ENCODE peak calls at places on chromosomes 4 and X, in six cellular contexts. C is neuronal stem cell, D is IMR-90, E is trophoblast cell, G is H1, W is mesenchymal stem cell. Q is an unnamed sample.

GRCh38 chr4:110119880-110120279 is 78.5 kb downstream of the ELOVL6 start:
- DNase-seq in E (peak; percentile 94), C (peak; percentile 9), G (no peak), W (peak; percentile 82), D (peak; percentile 76), Q (peak; percentile 61)

GRCh38 chrX:85963736-85964135 is 83.6 kb downstream of the CHM start:
- DNase-seq in C (no peak), E (peak; percentile 0), D (peak; percentile 96), G (no peak), W (peak; percentile 71), Q (peak; percentile 64)

GRCh38 chr4:183571350-183572076 is 66.7 kb downstream of the ING2 start:
- DNase-seq in D (peak; percentile 52), W (peak; percentile 77), G (no peak), E (peak; percentile 70), C (no peak), Q (peak; percentile 60)

GRCh38 chr4:3364634-3365314 is 72.0 kb downstream of the RGS12 start:
- DNase-seq in W (no peak), C (no peak), E (no peak), G (peak; percentile 43), D (no peak), Q (no peak)

GRCh38 chr4:51960486-51960885 is 59.7 kb downstream of the LRRC66 start:
- DNase-seq in W (no peak), G (no peak), C (no peak), D (no peak), E (no peak), Q (no peak)

GRCh38 chr4:67751260-67751659 is 2.9 kb downstream of the GNRHR start:
- DNase-seq in E (no peak), G (no peak), W (peak; percentile 42), C (no peak), D (peak; percentile 51), Q (no peak)

GRCh38 chr4:54090804-54091623 is 8.9 kb upstream of the GSX2 start:
- DNase-seq in W (peak; percentile 46), D (peak; percentile 33), G (no peak), E (peak; percentile 23), C (no peak), Q (no peak)

GRCh38 chr4:8939887-8940742 is 68.5 kb upstream of the HMX1 start:
- DNase-seq in D (no peak), E (no peak), W (no peak), C (no peak), G (no peak), Q (peak; percentile 19)

GRCh38 chr4:1496116-1496642 is 89.9 kb upstream of the NKX1-1 start:
- DNase-seq in C (no peak), G (no peak), E (no peak), D (no peak), W (no peak), Q (no peak)

GRCh38 chr4:169345207-169345788 is 74.5 kb upstream of the SH3RF1 start:
- DNase-seq in C (no peak), G (no peak), E (no peak), D (peak; percentile 86), W (no peak), Q (no peak)

GRCh38 chr4:8725845-8726244 is 133.3 kb downstream of the CPZ start:
- DNase-seq in C (no peak), G (no peak), W (no peak), E (no peak), D (no peak), Q (no peak)

GRCh38 chrX:116246261-116246660 is 75.7 kb downstream of the AGTR2 start:
- DNase-seq in G (no peak), E (no peak), C (no peak), D (no peak), W (peak; percentile 1), Q (no peak)

GRCh38 chr4:4479366-4479765 is 62.5 kb downstream of the STX18 start:
- DNase-seq in C (no peak), D (no peak), E (no peak), W (no peak), G (no peak), Q (no peak)

GRCh38 chr4:26821677-26822503 is 38.8 kb upstream of the STIM2 start:
- DNase-seq in G (no peak), D (peak; percentile 20), W (peak; percentile 16), E (peak; percentile 7), C (no peak), Q (peak; percentile 69)

GRCh38 chr4:818106-818921 is 7.6 kb downstream of the CPLX1 start:
- DNase-seq in C (no peak), E (no peak), G (no peak), D (no peak), W (no peak), Q (no peak)

GRCh38 chr4:113513376-113513775 is 248.2 kb downstream of the CAMK2D start:
- DNase-seq in C (no peak), D (no peak), G (no peak), E (no peak), W (no peak), Q (no peak)

GRCh38 chr4:177961709-177962380 is 519.6 kb upstream of the AGA start:
- DNase-seq in C (no peak), E (no peak), D (no peak), W (no peak), G (no peak), Q (no peak)

GRCh38 chrX:136202889-136203288 is 48.3 kb downstream of the MAP7D3 start:
- DNase-seq in W (peak; percentile 38), D (peak; percentile 30), E (peak; percentile 70), C (no peak), G (no peak), Q (no peak)

GRCh38 chrX:22365460-22365859 is 92.7 kb downstream of the CBLL2 start:
- DNase-seq in E (no peak), G (no peak), C (no peak), D (peak; percentile 91), W (peak; percentile 24), Q (no peak)

GRCh38 chr4:9898596-9899345 is 117.3 kb downstream of the DRD5 start:
- DNase-seq in C (peak; percentile 49), W (no peak), G (peak; percentile 68), E (peak; percentile 68), D (peak; percentile 16), Q (peak; percentile 92)

GRCh38 chr4:83618431-83618830 is 82.5 kb downstream of the GPAT3 start:
- DNase-seq in E (peak; percentile 98), D (peak; percentile 85), C (no peak), G (no peak), W (peak; percentile 61), Q (peak; percentile 74)

GRCh38 chrX:50770702-50771101 is 43.3 kb downstream of the SHROOM4 start:
- DNase-seq in C (no peak), W (no peak), G (no peak), D (no peak), E (peak; percentile 39), Q (peak; percentile 47)

GRCh38 chrX:24025741-24026402 is 1.1 kb downstream of the KLHL15 start:
- DNase-seq in C (no peak), E (peak; percentile 67), W (peak; percentile 76), G (peak; percentile 50), D (peak; percentile 81), Q (peak; percentile 70)

GRCh38 chr4:76748649-76749048 is 149.3 kb downstream of the SOWAHB start:
- DNase-seq in G (no peak), C (no peak), D (peak; percentile 41), E (peak; percentile 44), W (peak; percentile 37), Q (peak; percentile 67)

GRCh38 chr4:113106076-113106475 is 56.6 kb downstream of the ANK2 start:
- DNase-seq in G (no peak), W (peak; percentile 35), C (no peak), D (peak; percentile 40), E (no peak), Q (peak; percentile 54)

GRCh38 chr4:122668241-122668640 is 47.4 kb upstream of the IL21 start:
- DNase-seq in E (no peak), C (no peak), G (no peak), W (peak; percentile 75), D (peak; percentile 88), Q (no peak)

GRCh38 chr4:105644270-105644669 is 64.2 kb downstream of the INTS12 start:
- DNase-seq in W (no peak), E (no peak), D (no peak), G (no peak), C (no peak), Q (no peak)

GRCh38 chr4:159455675-159456235 is 352.9 kb downstream of the RAPGEF2 start:
- DNase-seq in W (peak; percentile 64), D (peak; percentile 55), G (no peak), E (peak; percentile 51), C (peak; percentile 18), Q (peak; percentile 65)

GRCh38 chrX:54786972-54787371 is 11.1 kb downstream of the ITIH6 start:
- DNase-seq in E (peak; percentile 36), W (no peak), G (no peak), D (no peak), C (no peak), Q (peak; percentile 44)

DNA sequence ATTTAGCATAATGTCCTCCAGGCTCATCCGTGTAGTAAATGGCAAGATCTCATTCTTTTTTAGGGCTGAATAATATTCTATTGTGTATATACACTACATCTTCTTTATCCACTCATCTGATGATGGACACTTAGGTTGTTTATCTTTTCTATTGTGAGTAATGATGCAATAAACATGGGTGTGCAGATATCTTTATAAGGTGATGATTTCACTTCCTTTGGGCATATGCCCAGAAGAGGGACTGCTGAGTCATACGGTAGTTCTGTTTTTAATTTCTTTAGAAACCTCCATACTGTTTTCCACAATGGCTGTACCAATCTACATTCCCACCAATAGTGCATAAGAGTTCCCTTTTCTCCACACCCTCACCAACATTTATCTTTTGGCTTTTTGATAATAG is 317.6 kb upstream of the CNKSR2 start:
- DNase-seq in G (no peak), D (no peak), C (no peak), W (no peak), E (no peak), Q (no peak)
- H2AK5ac ChIP-seq in G (no peak overlapping the region), D (no peak overlapping the region), C (no peak overlapping the region), W (no peak overlapping the region), E (no peak overlapping the region), Q (no peak overlapping the region)

DNA sequence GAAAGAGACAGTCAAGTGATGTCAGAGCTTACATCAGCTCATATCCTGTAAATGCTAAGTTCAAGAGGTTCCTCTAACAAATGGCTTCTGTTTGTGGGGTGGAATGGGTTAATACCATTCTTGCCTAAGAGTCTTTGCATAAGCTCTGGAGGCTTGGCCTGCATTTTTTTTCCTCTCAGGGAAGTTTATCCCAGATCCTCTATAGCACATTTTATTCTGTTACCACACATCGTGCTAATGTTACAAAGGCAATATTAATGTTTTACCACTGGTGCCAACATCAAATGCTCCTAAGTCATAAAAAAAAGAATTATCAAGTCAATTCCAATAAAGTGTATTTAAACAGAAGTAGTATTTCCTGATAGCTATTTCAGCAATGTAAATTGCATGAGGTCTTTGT is 2.9 kb upstream of the ADH6 start:
- DNase-seq in E (no peak), G (no peak), W (peak; percentile 5), D (peak; percentile 5), C (no peak), Q (peak; percentile 80)
- H2BK120ac ChIP-seq in E (no peak overlapping the region), G (no peak overlapping the region), W (no peak overlapping the region), D (no peak overlapping the region), C (no peak overlapping the region), Q (no peak overlapping the region)

DNA sequence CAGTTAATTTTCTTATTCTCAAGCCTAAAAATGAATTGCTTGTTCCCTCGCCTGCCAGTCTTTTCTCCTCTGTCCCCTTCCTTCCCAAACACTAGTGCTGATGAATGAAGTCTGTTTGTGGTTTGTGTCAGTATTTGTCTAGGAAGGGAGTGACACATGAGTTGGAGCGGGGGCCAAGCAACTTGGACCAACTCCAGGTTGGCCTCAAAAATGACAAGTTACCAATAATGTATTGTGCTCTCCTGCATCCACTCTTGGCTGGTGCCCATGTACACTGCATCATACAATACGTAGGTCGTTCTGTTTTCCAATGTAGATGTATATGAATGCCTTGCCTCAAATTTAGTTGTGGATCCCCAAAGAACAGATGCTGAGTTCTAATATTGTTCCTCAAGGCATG is 223.0 kb upstream of the GPC4 start:
- DNase-seq in D (no peak), G (no peak), E (no peak), W (no peak), C (no peak), Q (no peak)
- H2AK5ac ChIP-seq in D (no peak overlapping the region), G (no peak overlapping the region), E (no peak overlapping the region), W (no peak overlapping the region), C (no peak overlapping the region), Q (no peak overlapping the region)

GRCh38 chr4:182238355-182238931 is 4.8 kb upstream of the TENM3 start:
- DNase-seq in G (no peak), D (peak; percentile 48), W (no peak), E (peak; percentile 92), C (no peak), Q (peak; percentile 93)
- H2BK120ac ChIP-seq in G (no peak overlapping the region), D (peak overlapping the region; percentile 87), W (no peak overlapping the region), E (peak overlapping the region; percentile 73), C (no peak overlapping the region), Q (no peak overlapping the region)